ENCODE peak calls at places on chromosomes 4 and X, in ten cellular contexts. U is NB4, P is brain microvascular endothelial cell, W is cardiac muscle cell, A is RWPE1, O is A549, C is foreskin keratinocyte, B is coronary artery, Y is mesothelial cell of epicardium, V is AG04450. S is an unnamed sample.
A peak's percentile ranks its signal among the peaks of the same experiment; 100 is the strongest.

GRCh38 chr4:70583952-70584834 is 7.9 kb upstream of the AMBN start:
- DNase-seq in U (no peak), P (no peak), W (no peak), A (peak; percentile 70), O (peak; percentile 0), C (peak; percentile 69), B (no peak), Y (no peak), V (no peak), S (no peak)

GRCh38 chr4:165512464-165512863 is 133.7 kb downstream of the CPE start:
- DNase-seq in U (no peak), P (no peak), W (no peak), A (no peak), O (no peak), C (no peak), B (no peak), Y (no peak), V (no peak), S (no peak)

GRCh38 chrX:29491659-29492058 is 723.7 kb upstream of the MAGEB2 start:
- DNase-seq in U (no peak), P (no peak), W (no peak), A (no peak), O (no peak), C (no peak), B (no peak), Y (no peak), V (no peak), S (no peak)

GRCh38 chr4:4541040-4541631 is 712 bp downstream of the STX18 start:
- DNase-seq in U (peak; percentile 74), P (peak; percentile 38), W (peak; percentile 35), A (peak; percentile 30), O (peak; percentile 41), C (peak; percentile 68), B (no peak), Y (no peak), V (no peak), S (no peak)

GRCh38 chrX:131827935-131828334 is 195.2 kb upstream of the STK26 start:
- DNase-seq in U (peak; percentile 81), P (peak; percentile 23), W (peak; percentile 63), A (no peak), O (peak; percentile 43), C (no peak), B (no peak), Y (no peak), V (no peak), S (no peak)

GRCh38 chr4:118034061-118034785 is at the start of gene NDST3:
- DNase-seq in U (peak; percentile 82), P (peak; percentile 34), W (peak; percentile 87), A (peak; percentile 51), O (peak; percentile 75), C (peak; percentile 65), B (no peak), Y (peak; percentile 40), V (no peak), S (peak; percentile 84)

GRCh38 chr4:8537041-8537461 is 43.1 kb upstream of the GPR78 start:
- DNase-seq in U (peak; percentile 62), P (peak; percentile 87), W (no peak), A (peak; percentile 79), O (peak; percentile 53), C (peak; percentile 80), B (no peak), Y (no peak), V (peak; percentile 76), S (no peak)

GRCh38 chr4:16027626-16028025 is 56.2 kb downstream of the PROM1 start:
- DNase-seq in U (no peak), P (no peak), W (no peak), A (no peak), O (no peak), C (no peak), B (no peak), Y (no peak), V (no peak), S (no peak)

GRCh38 chrX:40098264-40099045 is 697 bp upstream of the BCOR start:
- DNase-seq in U (peak; percentile 81), P (no peak), W (peak; percentile 89), A (no peak), O (peak; percentile 71), C (no peak), B (no peak), Y (no peak), V (no peak), S (no peak)

GRCh38 chr4:83691998-83692397 is 156.1 kb downstream of the GPAT3 start:
- DNase-seq in U (no peak), P (no peak), W (no peak), A (no peak), O (no peak), C (peak; percentile 59), B (no peak), Y (no peak), V (no peak), S (no peak)

GRCh38 chr4:109959195-109959594 is 46.5 kb downstream of the EGF start:
- DNase-seq in U (no peak), P (no peak), W (no peak), A (no peak), O (no peak), C (no peak), B (no peak), Y (no peak), V (no peak), S (no peak)

GRCh38 chr4:10006236-10006603 is 15.1 kb downstream of the SLC2A9 start:
- DNase-seq in U (peak; percentile 98), P (no peak), W (no peak), A (peak; percentile 68), O (peak; percentile 75), C (peak; percentile 76), B (no peak), Y (no peak), V (no peak), S (no peak)

DNA sequence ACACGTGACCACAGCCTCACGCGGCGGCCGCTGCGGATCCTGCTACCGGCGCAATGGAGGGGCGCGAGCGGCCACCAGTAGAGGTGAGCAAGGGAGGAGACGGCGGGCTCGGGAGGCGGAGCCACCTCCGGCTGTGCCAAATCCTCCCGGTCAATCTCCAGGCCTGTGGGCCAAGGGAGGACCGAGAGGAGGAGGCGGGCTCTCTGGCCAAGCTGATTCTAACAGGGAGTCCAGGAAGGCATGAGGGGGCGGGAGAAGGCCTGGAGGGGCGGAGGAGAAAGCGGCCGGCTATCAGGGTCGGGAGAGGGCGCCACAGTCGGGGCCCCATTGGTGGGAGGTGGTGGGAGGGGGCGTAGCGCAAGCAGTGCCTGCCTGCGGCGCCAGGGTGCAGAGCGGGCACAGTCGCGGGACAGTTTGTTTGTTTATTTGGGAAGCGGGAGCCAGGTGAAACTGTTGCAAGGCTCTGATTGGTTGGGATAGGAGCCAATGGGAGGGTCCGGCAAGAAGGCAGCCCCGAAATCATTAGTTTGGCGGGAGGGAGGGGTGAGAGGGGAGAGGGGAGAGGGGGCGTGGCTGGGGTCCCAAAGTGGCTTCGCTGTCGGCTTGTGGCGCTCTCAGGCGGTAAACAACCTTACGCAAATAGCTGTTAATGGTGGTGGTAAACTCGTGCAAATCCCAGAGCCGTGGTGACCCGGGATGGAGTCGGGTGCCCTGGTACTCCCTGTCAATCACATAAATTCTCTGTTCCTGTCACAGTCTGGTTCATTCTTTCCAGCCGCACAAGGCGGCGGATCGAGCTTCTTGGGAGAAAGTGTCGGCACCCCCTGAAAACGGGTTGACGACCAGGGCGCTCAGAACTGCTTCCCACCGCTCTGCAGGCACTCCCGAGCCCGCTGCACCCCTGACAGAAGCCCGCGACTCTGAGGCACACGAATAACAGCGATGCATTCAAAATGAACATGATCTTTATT is at the start of gene IRS4:
- DNase-seq in U (no peak), P (no peak), W (peak; percentile 79), A (no peak), O (peak; percentile 28), C (no peak), B (no peak), Y (no peak), V (no peak), S (no peak)
- TF ChIP-seq CTCF in U (no peak), P (peak; percentile 29), W (no peak), A (no peak), O (no peak), C (peak; percentile 4), B (no peak), Y (no peak), V (no peak), S (no peak)

GRCh38 chrX:56797966-56798711 is 69.1 kb downstream of the NBDY start:
- DNase-seq in U (no peak), P (no peak), W (no peak), A (no peak), O (no peak), C (no peak), B (peak; percentile 70), Y (no peak), V (no peak), S (peak; percentile 38)

GRCh38 chrX:56796641-56797395 is 67.8 kb downstream of the NBDY start:
- DNase-seq in U (no peak), P (no peak), W (no peak), A (no peak), O (no peak), C (no peak), B (peak; percentile 47), Y (no peak), V (no peak), S (no peak)

GRCh38 chrX:56800307-56800706 is 71.3 kb downstream of the NBDY start:
- DNase-seq in U (no peak), P (no peak), W (no peak), A (no peak), O (no peak), C (no peak), B (peak; percentile 43), Y (no peak), V (no peak), S (no peak)

GRCh38 chrX:56800801-56801200 is 71.8 kb downstream of the NBDY start:
- DNase-seq in U (peak; percentile 6), P (no peak), W (no peak), A (no peak), O (no peak), C (no peak), B (peak; percentile 29), Y (no peak), V (no peak), S (no peak)

GRCh38 chrX:56798866-56799864 is 70.1 kb downstream of the NBDY start:
- DNase-seq in U (no peak), P (no peak), W (no peak), A (no peak), O (no peak), C (no peak), B (peak; percentile 63), Y (no peak), V (no peak), S (peak; percentile 54)
- TF ChIP-seq CTCF in U (no peak), P (no peak), W (no peak), A (no peak), O (no peak), C (no peak), B (no peak), Y (no peak), V (no peak), S (no peak)

GRCh38 chr4:94126669-94127068 is 81.0 kb upstream of the SMARCAD1 start:
- DNase-seq in U (peak; percentile 12), P (no peak), W (peak; percentile 27), A (no peak), O (peak; percentile 7), C (no peak), B (no peak), Y (no peak), V (no peak), S (no peak)
- TF ChIP-seq CTCF in U (no peak), P (peak; percentile 27), W (no peak), A (no peak), O (peak; percentile 21), C (peak; percentile 40), B (no peak), Y (no peak), V (peak; percentile 23), S (peak; percentile 63)

DNA sequence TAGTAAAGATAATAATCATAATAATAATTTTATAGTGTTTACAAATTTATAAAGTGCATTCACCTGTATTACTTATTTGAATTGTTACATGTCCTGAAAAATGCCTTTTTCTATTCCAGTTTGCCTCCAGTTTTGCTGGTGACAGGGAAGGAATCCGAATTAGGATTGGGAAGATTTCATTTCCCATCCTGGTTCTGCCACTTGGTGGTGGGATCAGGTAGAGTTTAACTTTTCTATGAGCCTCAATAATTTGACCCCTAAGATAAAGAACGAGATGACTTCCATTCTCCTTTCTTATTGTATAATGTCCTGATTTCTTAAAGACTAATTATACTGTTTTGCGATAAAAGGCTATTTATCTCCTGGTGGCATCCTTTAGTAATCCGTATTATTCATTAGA is 1090.9 kb downstream of the RAPGEF2 start:
- DNase-seq in U (no peak), P (no peak), W (no peak), A (no peak), O (no peak), C (no peak), B (no peak), Y (no peak), V (no peak), S (no peak)
- TF ChIP-seq CTCF in U (no peak), P (no peak), W (no peak), A (no peak), O (no peak), C (no peak), B (no peak), Y (no peak), V (no peak), S (no peak)

S was measured in osteocyte.